ENCODE peak calls at places on chromosomes 11 and 22, in six cellular contexts. Y is endothelial cell of umbilical vein, X is NB4, U is H54, N is GM12878, Z is ovary. B is an unnamed sample.

GRCh38 chr11:87374206-87374793 is 336.6 kb downstream of the TMEM135 start:
- DNase-seq in Y (no peak), X (no peak), U (no peak), N (no peak), Z (no peak), B (no peak)

GRCh38 chr11:69335010-69335409 is 41.1 kb downstream of the MYEOV start:
- DNase-seq in Y (no peak), X (no peak), U (no peak), N (no peak), Z (no peak), B (no peak)

GRCh38 chr11:110587129-110587528 is 125.1 kb downstream of the ARHGAP20 start:
- DNase-seq in Y (no peak), X (no peak), U (no peak), N (no peak), Z (no peak), B (no peak)

GRCh38 chr22:35600466-35600865 is 16.7 kb downstream of the MB start:
- DNase-seq in Y (no peak), X (no peak), U (no peak), N (no peak), Z (no peak), B (no peak)

GRCh38 chr11:64916040-64916847 is 765 bp downstream of the ATG2A start:
- DNase-seq in Y (peak), X (peak), U (peak), N (no peak), Z (peak), B (peak)

GRCh38 chr22:21958360-21959273 is 6.0 kb upstream of the PPM1F start:
- DNase-seq in Y (no peak), X (no peak), U (no peak), N (no peak), Z (no peak), B (no peak)

GRCh38 chr11:105673089-105673488 is 63.2 kb downstream of the GRIA4 start:
- DNase-seq in Y (peak), X (peak), U (no peak), N (no peak), Z (no peak), B (peak)

GRCh38 chr11:2685051-2685450 is 14.7 kb downstream of the KCNQ1OT1 start:
- DNase-seq in Y (no peak), X (no peak), U (no peak), N (no peak), Z (peak), B (no peak)

GRCh38 chr22:17971711-17972110 is 52.6 kb downstream of the MICAL3 start:
- DNase-seq in Y (no peak), X (no peak), U (no peak), N (no peak), Z (no peak), B (no peak)

GRCh38 chr11:135075740-135076139 is 663.7 kb upstream of the B3GAT1 start:
- DNase-seq in Y (peak), X (peak), U (no peak), N (no peak), Z (peak), B (no peak)

GRCh38 chr11:105456950-105457349 is 152.9 kb upstream of the GRIA4 start:
- DNase-seq in Y (no peak), X (peak), U (no peak), N (no peak), Z (no peak), B (no peak)

GRCh38 chr11:22707119-22707899 is 40.9 kb downstream of the GAS2 start:
- DNase-seq in Y (no peak), X (no peak), U (no peak), N (no peak), Z (no peak), B (no peak)

GRCh38 chr11:2924381-2924780 is 4.8 kb downstream of the PHLDA2 start:
- DNase-seq in Y (no peak), X (no peak), U (no peak), N (no peak), Z (no peak), B (no peak)

GRCh38 chr11:124793466-124794278 is 6.5 kb downstream of the MSANTD2 start:
- DNase-seq in Y (peak), X (peak), U (no peak), N (no peak), Z (no peak), B (peak)

GRCh38 chr11:125554038-125554437 is 15.2 kb upstream of the EI24 start:
- DNase-seq in Y (no peak), X (no peak), U (no peak), N (no peak), Z (no peak), B (no peak)

GRCh38 chr11:126992804-126993111 is 7.8 kb downstream of the KIRREL3 start:
- DNase-seq in Y (no peak), X (no peak), U (no peak), N (no peak), Z (no peak), B (no peak)

DNA sequence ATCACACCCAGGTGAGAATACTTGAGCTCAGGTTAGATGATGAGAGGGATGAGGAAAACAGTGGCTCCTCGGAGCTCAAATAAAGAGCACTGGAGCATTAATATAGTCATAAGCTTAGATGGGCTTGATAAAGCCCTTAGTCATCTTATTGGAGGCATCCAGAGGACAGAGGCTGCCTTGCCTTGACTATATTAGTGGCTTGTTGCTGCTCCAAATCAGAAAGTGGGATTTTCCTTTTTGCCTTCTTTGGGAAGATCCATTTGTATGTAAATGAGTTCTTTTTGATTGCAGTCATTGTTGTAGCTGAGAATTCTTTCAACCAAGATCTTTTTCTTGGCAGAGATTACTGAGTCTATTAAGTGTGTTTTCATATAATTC is 18.9 kb downstream of the ADM start:
- DNase-seq in Y (peak), X (no peak), U (no peak), N (no peak), Z (no peak), B (peak)
- TF ChIP-seq POLR2A in Y (no peak), X (no peak), U (no peak), N (no peak), Z (no peak), B (no peak)

DNA sequence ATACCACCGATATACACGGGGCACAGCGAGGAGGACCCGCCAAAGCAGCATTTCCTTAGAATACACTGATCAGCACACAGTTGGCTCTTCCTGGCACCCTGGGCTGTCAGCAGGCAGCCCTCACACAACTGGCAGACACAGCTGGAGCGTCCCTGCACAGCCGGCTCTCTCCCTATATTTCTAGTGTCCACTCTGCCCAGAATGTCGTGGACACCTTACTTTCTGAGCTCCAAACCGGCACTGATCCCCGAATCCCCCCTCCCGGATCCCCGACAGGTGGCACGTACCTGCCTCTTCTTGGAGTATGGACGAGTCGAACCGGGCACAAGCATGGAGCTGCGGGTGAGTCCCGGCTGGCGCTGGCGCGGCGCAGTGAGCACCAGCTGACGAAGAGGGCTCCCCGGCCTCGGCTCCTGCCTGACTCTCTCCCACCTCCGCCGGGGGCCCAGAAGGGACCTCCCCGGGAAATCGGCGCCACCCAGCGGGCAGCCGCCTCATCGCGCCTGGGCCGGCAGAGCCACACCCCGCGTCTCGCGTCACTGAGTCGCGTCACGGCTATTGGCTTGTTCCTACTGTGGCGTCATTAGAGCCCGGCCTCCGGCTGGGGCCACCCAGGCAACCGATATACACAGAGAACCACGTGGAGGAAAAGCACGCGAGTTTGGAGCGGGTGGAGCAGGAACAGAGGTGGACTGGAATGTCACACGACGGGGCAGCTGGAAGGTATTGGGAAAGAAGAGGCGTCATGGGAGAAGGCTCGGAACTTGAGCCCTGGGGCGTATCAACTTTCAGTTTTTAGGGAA is at the start of gene USP2:
- DNase-seq in Y (peak), X (peak), U (peak), N (peak), Z (peak), B (peak)
- TF ChIP-seq POLR2A in Y (no peak), X (no peak), U (no peak), N (no peak), Z (peak), B (no peak)

GRCh38 chr11:107704432-107704831 is 7.4 kb downstream of the SLN start:
- DNase-seq in Y (no peak), X (no peak), U (no peak), N (no peak), Z (no peak), B (no peak)

GRCh38 chr11:107702109-107702660 is 9.7 kb downstream of the SLN start:
- DNase-seq in Y (no peak), X (no peak), U (no peak), N (no peak), Z (no peak), B (no peak)

GRCh38 chr11:107699371-107700348 is 12.2 kb downstream of the SLN start:
- DNase-seq in Y (no peak), X (no peak), U (no peak), N (no peak), Z (no peak), B (no peak)

GRCh38 chr11:107705027-107705426 is 6.8 kb downstream of the SLN start:
- DNase-seq in Y (peak), X (peak), U (peak), N (no peak), Z (no peak), B (no peak)

GRCh38 chr11:107702723-107703122 is 9.1 kb downstream of the SLN start:
- DNase-seq in Y (no peak), X (no peak), U (no peak), N (no peak), Z (no peak), B (no peak)
- TF ChIP-seq POLR2A in Y (no peak), X (no peak), U (no peak), N (no peak), Z (no peak), B (no peak)

GRCh38 chr22:38111941-38112355 is 1.5 kb upstream of the BAIAP2L2 start:
- DNase-seq in Y (no peak), X (no peak), U (no peak), N (no peak), Z (no peak), B (no peak)
- TF ChIP-seq POLR2A in Y (no peak), X (no peak), U (no peak), N (no peak), Z (no peak), B (no peak)

GRCh38 chr11:86302092-86302793 is at the start of gene HIKESHI:
- DNase-seq in Y (peak), X (peak), U (peak), N (peak), Z (peak), B (peak)
- TF ChIP-seq POLR2A in Y (peak), X (peak), U (peak), N (peak), Z (peak), B (peak)

DNA sequence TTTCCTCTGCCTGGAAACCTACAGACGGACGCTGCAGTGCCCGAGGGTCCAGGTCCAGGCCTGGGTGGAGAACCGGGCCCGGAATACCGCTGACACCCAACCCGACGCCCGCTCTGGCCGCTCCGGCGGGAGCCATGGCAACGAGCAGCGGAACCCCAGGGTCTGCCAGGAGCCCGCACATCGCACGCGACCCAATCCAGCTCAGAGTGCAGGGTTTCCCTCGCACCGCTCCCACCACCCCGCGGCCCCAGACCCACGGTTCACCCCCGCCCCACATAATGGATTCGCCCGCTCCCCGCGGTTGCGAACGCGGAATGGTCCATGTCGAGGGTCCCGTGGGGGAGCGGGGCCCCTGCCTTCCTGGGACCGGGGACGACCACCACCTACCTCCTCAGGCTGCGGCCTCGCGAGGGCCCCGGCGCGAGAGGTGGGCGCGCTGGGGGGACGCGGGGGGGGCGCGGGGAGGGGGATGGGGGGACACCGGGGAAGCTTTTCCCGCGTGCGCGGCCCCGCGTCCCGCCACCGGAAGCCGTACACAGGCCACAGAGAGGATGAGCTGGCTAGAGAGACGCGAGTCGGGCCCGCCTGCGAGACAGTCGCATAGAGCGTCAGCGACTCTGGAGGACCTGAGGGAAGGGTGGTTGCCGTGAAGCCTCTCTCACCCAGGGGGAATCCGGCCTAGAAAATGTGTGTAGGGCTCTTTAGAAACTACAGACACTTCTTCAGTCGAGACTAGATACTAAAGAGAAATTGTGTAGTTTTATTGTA is at the start of gene SSRP1:
- DNase-seq in Y (peak), X (peak), U (peak), N (peak), Z (peak), B (peak)
- TF ChIP-seq POLR2A in Y (peak), X (peak), U (peak), N (peak), Z (peak), B (peak)

DNA sequence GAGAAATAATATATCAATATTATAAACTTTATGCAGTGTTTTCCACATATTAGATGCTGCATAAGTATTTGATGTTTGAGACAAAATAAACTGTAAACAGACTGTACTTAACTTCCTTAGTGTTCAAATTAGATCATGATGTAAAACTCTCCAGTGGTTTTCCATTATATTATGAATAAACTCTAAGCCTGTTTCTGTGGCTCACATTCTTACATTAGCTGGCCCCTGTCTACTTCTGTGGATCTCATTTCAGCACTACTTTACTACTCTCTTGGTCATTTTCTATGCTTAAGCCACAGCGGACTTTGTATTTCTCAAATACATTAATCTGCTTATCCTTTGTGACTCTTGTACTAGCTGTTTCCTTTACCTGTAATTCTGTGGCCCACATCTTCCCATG is 55.6 kb downstream of the ARHGEF12 start:
- DNase-seq in Y (peak), X (no peak), U (no peak), N (no peak), Z (no peak), B (no peak)
- TF ChIP-seq POLR2A in Y (no peak), X (no peak), U (no peak), N (no peak), Z (no peak), B (no peak)

DNA sequence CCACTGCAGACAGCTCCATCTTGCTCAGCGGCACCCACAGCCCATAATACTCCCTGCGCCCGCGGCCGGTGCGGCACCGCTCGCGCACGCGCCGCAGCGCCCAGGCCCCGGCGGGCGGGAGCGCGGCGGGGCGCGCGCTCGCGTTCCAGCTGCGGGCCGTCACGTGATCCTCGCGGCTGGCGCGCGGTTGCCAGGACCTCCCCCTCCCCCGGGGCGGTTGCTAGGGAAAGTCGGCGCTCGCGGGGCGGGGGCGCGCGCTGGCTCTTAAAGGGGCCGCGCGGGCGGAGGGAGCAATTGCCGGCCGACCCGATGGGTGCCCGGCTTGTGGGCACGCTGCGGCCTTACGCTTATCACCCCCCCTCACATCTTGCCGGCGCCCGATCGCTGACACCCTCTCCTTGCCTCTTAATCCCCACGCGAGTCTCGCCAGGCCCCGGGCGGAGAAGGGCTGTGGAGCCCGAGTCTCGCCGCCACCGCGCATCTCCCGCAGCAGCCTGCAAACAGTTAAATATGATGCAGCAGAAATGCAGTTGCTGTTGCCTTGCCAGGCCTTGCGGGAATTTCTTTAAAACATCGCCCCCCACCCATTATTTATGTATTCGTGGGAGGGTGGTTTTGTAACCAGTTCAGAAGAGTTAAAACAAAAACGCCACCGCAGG is at the start of gene CBX6:
- DNase-seq in Y (peak), X (peak), U (peak), N (peak), Z (peak), B (peak)
- TF ChIP-seq POLR2A in Y (peak), X (peak), U (peak), N (peak), Z (peak), B (peak)

GRCh38 chr11:11624206-11624605 is 2.4 kb upstream of the GALNT18 start:
- DNase-seq in Y (no peak), X (no peak), U (no peak), N (no peak), Z (no peak), B (no peak)

GRCh38 chr11:11622772-11623531 is 1.1 kb upstream of the GALNT18 start:
- DNase-seq in Y (no peak), X (no peak), U (no peak), N (no peak), Z (no peak), B (no peak)

GRCh38 chr11:11620251-11620965 is 1.4 kb downstream of the GALNT18 start:
- DNase-seq in Y (no peak), X (no peak), U (no peak), N (no peak), Z (peak), B (no peak)

GRCh38 chr11:11620966-11621880 is 582 bp downstream of the GALNT18 start:
- DNase-seq in Y (peak), X (peak), U (peak), N (no peak), Z (peak), B (peak)

GRCh38 chr11:11621881-11622706 is at the start of gene GALNT18:
- DNase-seq in Y (peak), X (peak), U (peak), N (peak), Z (peak), B (peak)
- TF ChIP-seq POLR2A in Y (no peak), X (no peak), U (peak), N (peak), Z (no peak), B (no peak)

B was measured in erythroblast.